ENCODE peak calls at places on chromosomes 7 and 10, in six cellular contexts. D, F, J, Z, B and C are unnamed samples.

GRCh38 chr7:55325371-55325792 is 39.8 kb upstream of the LANCL2 start:
- DNase-seq in D (peak; percentile 95), F (peak; percentile 3), J (peak; percentile 80), Z (peak; percentile 83), B (no peak), C (no peak)

GRCh38 chr7:20189852-20190251 is 27.3 kb downstream of the MACC1 start:
- DNase-seq in D (no peak), F (no peak), J (no peak), Z (no peak), B (no peak), C (no peak)

GRCh38 chr7:156458011-156458410 is 182.6 kb upstream of the RNF32 start:
- DNase-seq in D (no peak), F (no peak), J (no peak), Z (no peak), B (no peak), C (no peak)

GRCh38 chr7:135704698-135705097 is 23.3 kb downstream of the SLC13A4 start:
- DNase-seq in D (no peak), F (peak; percentile 27), J (no peak), Z (no peak), B (no peak), C (no peak)

GRCh38 chr7:30575910-30576309 is 18.8 kb upstream of the GARS1 start:
- DNase-seq in D (no peak), F (no peak), J (no peak), Z (peak; percentile 5), B (no peak), C (no peak)

GRCh38 chr7:33062023-33062781 is at the start of gene NT5C3A:
- DNase-seq in D (peak; percentile 39), F (no peak), J (no peak), Z (peak; percentile 35), B (peak; percentile 38), C (no peak)

GRCh38 chr10:133438711-133439273 is 14.4 kb upstream of the SPRN start:
- DNase-seq in D (peak; percentile 13), F (peak; percentile 15), J (no peak), Z (peak; percentile 63), B (no peak), C (no peak)

GRCh38 chr10:110207805-110208613 is 604 bp downstream of the MXI1 start:
- DNase-seq in D (peak; percentile 47), F (peak; percentile 12), J (no peak), Z (peak; percentile 22), B (peak; percentile 46), C (peak; percentile 36)

GRCh38 chr7:30998180-30998579 is 34.4 kb downstream of the GHRHR start:
- DNase-seq in D (no peak), F (no peak), J (no peak), Z (no peak), B (no peak), C (no peak)

GRCh38 chr7:72258074-72258473 is 154.1 kb downstream of the CALN1 start:
- DNase-seq in D (no peak), F (no peak), J (no peak), Z (no peak), B (no peak), C (no peak)

GRCh38 chr10:97534746-97535367 is 36.1 kb downstream of the UBTD1 start:
- DNase-seq in D (peak; percentile 56), F (no peak), J (no peak), Z (peak; percentile 42), B (peak; percentile 36), C (no peak)

GRCh38 chr7:47653550-47654351 is 71.8 kb upstream of the TNS3 start:
- DNase-seq in D (peak; percentile 64), F (no peak), J (no peak), Z (peak; percentile 64), B (no peak), C (no peak)

GRCh38 chr7:99831595-99831994 is 3.8 kb downstream of the CYP3A43 start:
- DNase-seq in D (no peak), F (no peak), J (no peak), Z (no peak), B (no peak), C (no peak)

GRCh38 chr10:101297901-101298451 is 56.0 kb upstream of the BTRC start:
- DNase-seq in D (peak; percentile 67), F (peak; percentile 57), J (no peak), Z (peak; percentile 57), B (peak; percentile 61), C (peak; percentile 54)

GRCh38 chr7:46282155-46282554 is 361.1 kb upstream of the IGFBP3 start:
- DNase-seq in D (no peak), F (no peak), J (no peak), Z (no peak), B (no peak), C (no peak)

GRCh38 chr7:33964417-33965115 is 59.2 kb downstream of the BMPER start:
- DNase-seq in D (peak; percentile 38), F (no peak), J (no peak), Z (no peak), B (no peak), C (no peak)

GRCh38 chr7:81574723-81575326 is 195.0 kb downstream of the HGF start:
- DNase-seq in D (peak; percentile 90), F (peak; percentile 10), J (peak; percentile 58), Z (no peak), B (no peak), C (no peak)

GRCh38 chr10:8374334-8374733 is 319.8 kb downstream of the GATA3 start:
- DNase-seq in D (no peak), F (no peak), J (no peak), Z (no peak), B (no peak), C (no peak)

GRCh38 chr7:29924006-29924405 is 65.6 kb downstream of the SCRN1 start:
- DNase-seq in D (no peak), F (no peak), J (no peak), Z (no peak), B (no peak), C (no peak)

GRCh38 chr10:72295330-72295910 is 21.7 kb downstream of the DDIT4 start:
- DNase-seq in D (no peak), F (no peak), J (no peak), Z (no peak), B (no peak), C (no peak)

GRCh38 chr7:56030340-56030739 is 20.9 kb downstream of the PSPH start:
- DNase-seq in D (no peak), F (no peak), J (no peak), Z (no peak), B (no peak), C (no peak)

GRCh38 chr7:98254951-98255610 is 3.0 kb upstream of the TECPR1 start:
- DNase-seq in D (peak; percentile 16), F (no peak), J (no peak), Z (no peak), B (no peak), C (no peak)

GRCh38 chr10:58158806-58159205 is 108.9 kb downstream of the IPMK start:
- DNase-seq in D (peak; percentile 17), F (no peak), J (peak; percentile 39), Z (no peak), B (no peak), C (no peak)

GRCh38 chr10:109894516-109894915 is 28.8 kb downstream of the XPNPEP1 start:
- DNase-seq in D (peak; percentile 96), F (peak; percentile 92), J (peak; percentile 67), Z (no peak), B (no peak), C (no peak)

GRCh38 chr7:46603780-46604725 is 683.0 kb upstream of the IGFBP3 start:
- DNase-seq in D (peak; percentile 93), F (peak; percentile 30), J (no peak), Z (no peak), B (peak; percentile 84), C (no peak)

GRCh38 chr10:91879514-91880170 is 29.6 kb downstream of the FGFBP3 start:
- DNase-seq in D (no peak), F (no peak), J (no peak), Z (no peak), B (no peak), C (no peak)

GRCh38 chr7:28126047-28127041 is 54.3 kb downstream of the JAZF1 start:
- DNase-seq in D (peak; percentile 81), F (peak; percentile 43), J (no peak), Z (no peak), B (no peak), C (no peak)

GRCh38 chr10:70441161-70441876 is at the start of gene NODAL:
- DNase-seq in D (no peak), F (no peak), J (no peak), Z (no peak), B (no peak), C (no peak)

GRCh38 chr7:149223746-149224145 is 15.7 kb upstream of the ZNF212 start:
- DNase-seq in D (no peak), F (no peak), J (no peak), Z (no peak), B (no peak), C (no peak)

GRCh38 chr7:85041599-85042216 is 145.1 kb downstream of the SEMA3D start:
- DNase-seq in D (peak; percentile 82), F (peak; percentile 71), J (peak; percentile 37), Z (peak; percentile 87), B (peak; percentile 55), C (no peak)
- TF ChIP-seq CTCF in D (peak; percentile 74), F (peak; percentile 74), J (peak; percentile 81), Z (peak; percentile 89), B (no peak), C (no peak)

GRCh38 chr7:519974-520458 is 370 bp upstream of the PDGFA start:
- DNase-seq in D (peak; percentile 74), F (no peak), J (no peak), Z (peak; percentile 57), B (no peak), C (peak; percentile 47)
- TF ChIP-seq CTCF in D (no peak), F (peak; percentile 13), J (peak; percentile 18), Z (no peak), B (peak; percentile 64), C (no peak)

DNA sequence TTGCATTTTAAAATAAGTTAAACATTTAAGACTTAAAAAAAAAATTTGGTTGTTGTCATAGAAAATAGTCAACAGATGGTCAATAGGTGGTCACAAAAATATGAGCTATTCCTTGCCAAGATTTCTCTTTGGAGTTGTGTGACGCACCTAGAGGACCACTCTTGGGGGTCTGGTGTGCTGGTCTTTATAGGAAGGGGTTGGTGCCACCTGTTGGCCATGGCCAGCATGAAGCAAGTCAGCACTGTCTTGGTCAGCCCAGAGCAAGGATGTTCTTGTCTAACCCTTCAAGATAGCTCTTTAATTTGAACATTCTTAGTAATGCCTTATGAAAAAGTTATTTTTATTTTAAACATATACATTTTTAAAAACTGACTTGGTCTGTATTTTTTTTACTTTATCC is 267.9 kb upstream of the CNTNAP2 start:
- DNase-seq in D (no peak), F (no peak), J (no peak), Z (peak; percentile 25), B (no peak), C (no peak)
- TF ChIP-seq CTCF in D (peak; percentile 7), F (no peak), J (no peak), Z (peak; percentile 69), B (no peak), C (no peak)

DNA sequence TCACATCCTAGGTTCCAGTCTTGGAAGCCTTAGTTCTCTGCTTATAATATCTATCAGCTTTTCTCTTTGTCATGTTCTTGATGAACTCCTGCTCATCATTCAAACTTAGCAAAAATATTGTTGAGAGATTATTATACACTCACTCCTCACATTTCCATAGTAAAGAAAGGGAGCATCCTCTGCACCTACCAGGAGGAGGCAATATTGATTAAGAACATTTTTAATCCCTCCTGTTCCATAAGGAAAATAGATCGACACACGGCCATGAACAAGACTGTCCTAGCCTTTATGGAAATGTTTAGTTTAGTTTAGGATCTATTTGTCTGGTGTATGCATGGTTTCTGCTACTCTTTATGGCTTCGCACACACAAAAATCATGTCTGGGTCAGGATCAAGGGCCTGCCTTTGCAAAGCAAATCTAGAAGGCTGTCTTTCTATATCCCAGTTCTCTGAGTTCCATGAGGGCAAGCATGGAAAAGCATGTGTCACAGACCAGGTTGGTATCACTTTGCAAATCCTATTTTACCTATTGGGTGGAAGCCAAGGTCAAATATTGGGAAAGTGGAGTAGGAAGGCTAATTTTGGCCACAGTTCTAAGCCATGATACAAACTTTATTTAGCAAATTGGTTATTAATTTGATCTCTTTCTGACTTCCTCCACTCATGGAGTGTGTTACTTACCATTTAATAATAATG is 164.4 kb downstream of the MDFIC start:
- DNase-seq in D (no peak), F (no peak), J (no peak), Z (peak; percentile 12), B (no peak), C (no peak)
- TF ChIP-seq CTCF in D (no peak), F (no peak), J (peak; percentile 2), Z (peak; percentile 41), B (no peak), C (no peak)